ENCODE peak calls at places on chromosomes 6 and 20, in four cellular contexts. D is tibial artery, G is brain microvascular endothelial cell, O is uterus. R is an unnamed sample.

GRCh38 chr20:21291026-21291425 is 12.1 kb upstream of the XRN2 start:
- DNase-seq in D (no peak), G (no peak), O (no peak), R (no peak)

GRCh38 chr6:136734977-136735376 is 57.3 kb downstream of the MAP3K5 start:
- DNase-seq in D (no peak), G (no peak), O (no peak), R (no peak)

GRCh38 chr6:121439456-121440250 is 4.2 kb downstream of the GJA1 start:
- DNase-seq in D (no peak), G (no peak), O (no peak), R (no peak)

GRCh38 chr6:94130458-94130857 is 711.1 kb upstream of the EPHA7 start:
- DNase-seq in D (no peak), G (no peak), O (no peak), R (no peak)

GRCh38 chr6:81308577-81309279 is 443.8 kb downstream of the TENT5A start:
- DNase-seq in D (no peak), G (no peak), O (no peak), R (no peak)

GRCh38 chr6:16683524-16684194 is 77.6 kb downstream of the ATXN1 start:
- DNase-seq in D (peak), G (peak), O (peak), R (no peak)

GRCh38 chr6:13278991-13279390 is 49.3 kb downstream of the TBC1D7 start:
- DNase-seq in D (no peak), G (no peak), O (no peak), R (no peak)

GRCh38 chr20:48783533-48784272 is 44.1 kb downstream of the PREX1 start:
- DNase-seq in D (no peak), G (peak), O (no peak), R (no peak)

GRCh38 chr20:44614525-44614924 is 32.1 kb downstream of the PKIG start:
- DNase-seq in D (peak), G (no peak), O (no peak), R (no peak)

GRCh38 chr6:145148392-145149175 is 586.7 kb downstream of the EPM2A start:
- DNase-seq in D (no peak), G (peak), O (no peak), R (no peak)

GRCh38 chr6:43770417-43771209 is 602 bp downstream of the VEGFA start:
- DNase-seq in D (peak), G (peak), O (peak), R (peak)

GRCh38 chr20:58466729-58467571 is 48.2 kb downstream of the APCDD1L start:
- DNase-seq in D (no peak), G (no peak), O (no peak), R (no peak)

GRCh38 chr20:6942266-6942665 is 174.8 kb downstream of the BMP2 start:
- DNase-seq in D (no peak), G (no peak), O (no peak), R (no peak)

GRCh38 chr20:6944292-6944691 is 176.8 kb downstream of the BMP2 start:
- DNase-seq in D (no peak), G (no peak), O (no peak), R (no peak)

GRCh38 chr20:6940052-6940451 is 172.6 kb downstream of the BMP2 start:
- DNase-seq in D (no peak), G (no peak), O (no peak), R (no peak)
- TF ChIP-seq CTCF in D (no peak), G (peak), O (no peak), R (no peak)

DNA sequence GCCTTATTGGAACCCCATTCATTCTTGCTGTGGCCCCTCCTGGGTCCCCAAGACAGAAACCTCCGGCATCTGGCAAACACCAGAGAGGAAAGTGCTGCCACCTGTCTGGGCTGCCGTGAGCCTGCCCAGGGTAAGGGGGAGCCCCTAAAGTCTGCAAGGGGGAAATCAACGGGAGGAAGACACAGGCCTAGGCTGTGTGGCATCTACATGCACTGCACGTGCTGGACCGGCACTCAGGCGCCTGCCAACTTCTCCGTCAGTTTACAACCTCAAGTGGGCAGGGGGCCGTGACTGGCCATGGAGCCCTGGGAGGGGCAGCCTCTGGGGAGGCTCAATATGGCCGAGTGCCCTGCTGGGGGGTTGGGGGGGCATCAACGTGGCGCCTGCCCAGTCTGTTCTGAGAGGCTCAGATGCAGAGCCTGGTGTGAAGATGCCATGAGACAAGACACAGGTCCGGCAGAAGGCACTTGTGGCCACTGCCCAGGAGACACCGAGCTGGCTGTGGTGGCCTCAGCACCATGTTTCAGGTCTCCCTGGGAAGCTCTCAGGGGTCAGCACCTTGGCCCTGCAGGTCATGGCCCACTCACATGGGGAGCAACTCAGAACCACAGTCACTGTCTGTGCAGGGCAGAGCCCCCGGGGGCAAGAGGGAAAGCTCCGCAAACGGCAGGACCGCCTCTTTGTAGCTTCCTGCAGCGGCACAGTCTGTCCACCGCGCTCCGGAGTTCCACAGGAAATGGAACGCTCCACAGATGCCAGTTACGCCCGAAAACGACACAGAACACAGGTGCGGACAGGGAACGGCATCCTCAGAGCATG is 8.4 kb downstream of the UCKL1 start:
- DNase-seq in D (peak), G (no peak), O (no peak), R (peak)
- H3K27ac ChIP-seq in D (peak), G (no peak), O (peak), R (peak)

DNA sequence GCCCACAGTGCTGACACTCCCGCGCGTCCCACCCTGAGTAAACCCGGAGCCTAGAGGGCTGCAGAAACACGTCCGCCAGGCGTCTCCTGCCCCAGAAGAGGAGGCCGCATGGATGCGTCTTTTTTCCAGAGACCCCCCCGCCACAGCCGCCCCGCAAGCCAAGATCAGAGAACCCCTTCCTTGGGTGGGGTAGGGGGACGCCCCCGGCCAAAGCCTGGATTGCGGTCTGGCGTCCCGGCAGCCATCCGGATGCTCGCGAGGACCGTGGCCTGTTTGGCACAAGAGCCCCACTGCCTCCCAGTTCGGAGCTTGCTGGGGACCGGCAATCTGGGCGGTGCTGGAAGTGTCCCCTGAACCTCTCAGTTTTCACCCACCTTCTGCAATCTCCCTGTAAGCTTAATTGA is 960 bp downstream of the FAM162B start:
- DNase-seq in D (no peak), G (peak), O (no peak), R (no peak)
- H3K4me3 ChIP-seq in D (peak), G (peak), O (peak), R (no peak)

DNA sequence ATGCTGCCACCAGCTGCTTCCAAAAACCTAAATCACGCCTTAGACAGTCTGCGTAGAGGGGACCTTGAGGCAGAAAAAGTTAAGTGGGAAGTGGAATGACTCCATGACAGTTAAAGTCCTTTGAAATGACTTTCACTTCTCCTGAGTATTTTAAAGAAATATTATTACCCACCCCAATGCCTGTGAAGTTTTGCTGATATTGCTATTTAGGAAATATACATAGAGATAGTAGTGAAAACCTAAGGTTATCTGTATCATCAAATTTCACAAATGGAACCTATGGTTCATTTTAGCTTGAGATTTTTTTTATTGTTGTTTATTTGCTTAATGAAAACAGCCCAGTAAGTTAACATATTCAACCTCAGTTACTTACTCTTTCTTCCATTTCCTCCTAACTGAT is 182.1 kb upstream of the FBXL4 start:
- DNase-seq in D (no peak), G (no peak), O (no peak), R (no peak)
- TF ChIP-seq CTCF in D (no peak), G (no peak), O (no peak), R (no peak)

GRCh38 chr20:63653041-63653973 is at the start of gene STMN3:
- DNase-seq in D (peak), G (peak), O (peak), R (peak)
- H3K27ac ChIP-seq in D (peak), G (no peak), O (peak), R (no peak)

DNA sequence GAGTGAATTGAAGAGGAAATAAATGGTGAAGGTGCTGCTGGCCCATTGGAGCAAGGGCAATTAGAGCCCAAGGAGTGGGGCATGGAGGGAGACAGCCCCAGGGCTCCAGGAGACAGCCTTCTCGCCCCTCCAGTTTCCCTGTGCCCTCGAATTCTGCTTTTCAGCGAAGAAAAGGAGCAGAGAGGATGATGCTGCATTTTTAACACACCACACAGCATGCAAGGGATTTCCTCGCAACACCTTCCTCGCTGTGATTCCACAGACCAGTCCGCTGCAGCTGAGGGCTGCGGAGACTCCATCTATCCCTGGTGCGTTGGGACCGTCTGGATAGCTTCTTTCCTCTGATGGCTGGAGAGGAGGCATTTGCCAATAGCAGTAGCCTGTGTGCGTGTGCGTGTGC is 41.7 kb downstream of the PTCHD4 start:
- DNase-seq in D (no peak), G (no peak), O (no peak), R (no peak)
- H3K4me3 ChIP-seq in D (no peak), G (no peak), O (no peak), R (no peak)

GRCh38 chr6:75932067-75932466 is 140.4 kb downstream of the IMPG1 start:
- DNase-seq in D (no peak), G (peak), O (no peak), R (no peak)
- TF ChIP-seq CTCF in D (peak), G (peak), O (peak), R (no peak)

GRCh38 chr20:1942061-1942460 is 46.9 kb downstream of the SIRPA start:
- DNase-seq in D (no peak), G (no peak), O (no peak), R (no peak)
- H3K27ac ChIP-seq in D (no peak), G (no peak), O (no peak), R (no peak)